ENCODE peak calls at places on chromosomes 5 and 9, in seven cellular contexts. One of them, this sample, is unnamed.

GRCh38 chr5:64612349-64612961 is 77.8 kb upstream of the SHISAL2B start:
- DNase-seq in lower leg skin: no peak
- DNase-seq in Peyer's patch: no peak
- DNase-seq in gastrocnemius medialis: no peak
- DNase-seq in uterus: no peak
- DNase-seq in transverse colon: no peak
- DNase-seq in tibial nerve: peak; percentile 13
- DNase-seq in this sample: no peak

GRCh38 chr5:141839015-141839513 is 39.1 kb downstream of the PCDH1 start:
- DNase-seq in lower leg skin: no peak
- DNase-seq in Peyer's patch: peak; percentile 24
- DNase-seq in gastrocnemius medialis: no peak
- DNase-seq in uterus: no peak
- DNase-seq in transverse colon: no peak
- DNase-seq in tibial nerve: no peak
- DNase-seq in this sample: no peak

GRCh38 chr9:135974220-135974573 is 13.0 kb upstream of the UBAC1 start:
- DNase-seq in lower leg skin: no peak
- DNase-seq in Peyer's patch: no peak
- DNase-seq in gastrocnemius medialis: no peak
- DNase-seq in uterus: no peak
- DNase-seq in transverse colon: no peak
- DNase-seq in tibial nerve: no peak
- DNase-seq in this sample: no peak

GRCh38 chr9:95910770-95911340 is 35.4 kb downstream of the ERCC6L2 start:
- DNase-seq in lower leg skin: no peak
- DNase-seq in Peyer's patch: no peak
- DNase-seq in gastrocnemius medialis: no peak
- DNase-seq in uterus: no peak
- DNase-seq in transverse colon: no peak
- DNase-seq in tibial nerve: no peak
- DNase-seq in this sample: no peak

GRCh38 chr5:115308815-115309214 is 12.4 kb upstream of the CCDC112 start:
- DNase-seq in lower leg skin: no peak
- DNase-seq in Peyer's patch: no peak
- DNase-seq in gastrocnemius medialis: no peak
- DNase-seq in uterus: no peak
- DNase-seq in transverse colon: no peak
- DNase-seq in tibial nerve: no peak
- DNase-seq in this sample: no peak

GRCh38 chr5:157352756-157353340 is 86.9 kb downstream of the CYFIP2 start:
- DNase-seq in lower leg skin: no peak
- DNase-seq in Peyer's patch: no peak
- DNase-seq in gastrocnemius medialis: no peak
- DNase-seq in uterus: no peak
- DNase-seq in transverse colon: no peak
- DNase-seq in tibial nerve: no peak
- DNase-seq in this sample: no peak

GRCh38 chr5:52805614-52806013 is 17.9 kb downstream of the ITGA1 start:
- DNase-seq in lower leg skin: no peak
- DNase-seq in Peyer's patch: no peak
- DNase-seq in gastrocnemius medialis: no peak
- DNase-seq in uterus: no peak
- DNase-seq in transverse colon: no peak
- DNase-seq in tibial nerve: no peak
- DNase-seq in this sample: no peak

GRCh38 chr9:127976498-127976897 is 4.3 kb downstream of the EEIG1 start:
- DNase-seq in lower leg skin: no peak
- DNase-seq in Peyer's patch: peak; percentile 49
- DNase-seq in gastrocnemius medialis: peak; percentile 60
- DNase-seq in uterus: no peak
- DNase-seq in transverse colon: peak; percentile 77
- DNase-seq in tibial nerve: no peak
- DNase-seq in this sample: no peak

GRCh38 chr5:34762321-34762871 is 76.6 kb upstream of the TTC23L start:
- DNase-seq in lower leg skin: peak; percentile 28
- DNase-seq in Peyer's patch: no peak
- DNase-seq in gastrocnemius medialis: peak; percentile 15
- DNase-seq in uterus: peak; percentile 63
- DNase-seq in transverse colon: no peak
- DNase-seq in tibial nerve: peak; percentile 40
- DNase-seq in this sample: no peak

GRCh38 chr5:168798065-168799023 is 219.2 kb upstream of the PANK3 start:
- DNase-seq in lower leg skin: no peak
- DNase-seq in Peyer's patch: no peak
- DNase-seq in gastrocnemius medialis: no peak
- DNase-seq in uterus: no peak
- DNase-seq in transverse colon: no peak
- DNase-seq in tibial nerve: no peak
- DNase-seq in this sample: no peak

GRCh38 chr5:16628376-16628775 is 11.6 kb upstream of the RETREG1 start:
- DNase-seq in lower leg skin: no peak
- DNase-seq in Peyer's patch: no peak
- DNase-seq in gastrocnemius medialis: no peak
- DNase-seq in uterus: no peak
- DNase-seq in transverse colon: no peak
- DNase-seq in tibial nerve: no peak
- DNase-seq in this sample: no peak

GRCh38 chr5:37248387-37248969 is 698 bp downstream of the CPLANE1 start:
- DNase-seq in lower leg skin: no peak
- DNase-seq in Peyer's patch: no peak
- DNase-seq in gastrocnemius medialis: no peak
- DNase-seq in uterus: no peak
- DNase-seq in transverse colon: no peak
- DNase-seq in tibial nerve: no peak
- DNase-seq in this sample: no peak

GRCh38 chr5:180870669-180871068 is 9.6 kb upstream of the ZFP62 start:
- DNase-seq in lower leg skin: no peak
- DNase-seq in Peyer's patch: no peak
- DNase-seq in gastrocnemius medialis: no peak
- DNase-seq in uterus: no peak
- DNase-seq in transverse colon: no peak
- DNase-seq in tibial nerve: no peak
- DNase-seq in this sample: no peak

GRCh38 chr5:180872419-180872818 is 11.3 kb upstream of the ZFP62 start:
- DNase-seq in lower leg skin: no peak
- DNase-seq in Peyer's patch: no peak
- DNase-seq in gastrocnemius medialis: no peak
- DNase-seq in uterus: no peak
- DNase-seq in transverse colon: no peak
- DNase-seq in tibial nerve: no peak
- DNase-seq in this sample: no peak

GRCh38 chr5:180875860-180876426 is 14.9 kb upstream of the ZFP62 start:
- DNase-seq in lower leg skin: no peak
- DNase-seq in Peyer's patch: no peak
- DNase-seq in gastrocnemius medialis: no peak
- DNase-seq in uterus: no peak
- DNase-seq in transverse colon: no peak
- DNase-seq in tibial nerve: no peak
- DNase-seq in this sample: no peak

GRCh38 chr5:180874804-180875582 is 13.9 kb upstream of the ZFP62 start:
- DNase-seq in lower leg skin: no peak
- DNase-seq in Peyer's patch: no peak
- DNase-seq in gastrocnemius medialis: no peak
- DNase-seq in uterus: no peak
- DNase-seq in transverse colon: no peak
- DNase-seq in tibial nerve: no peak
- DNase-seq in this sample: no peak

DNA sequence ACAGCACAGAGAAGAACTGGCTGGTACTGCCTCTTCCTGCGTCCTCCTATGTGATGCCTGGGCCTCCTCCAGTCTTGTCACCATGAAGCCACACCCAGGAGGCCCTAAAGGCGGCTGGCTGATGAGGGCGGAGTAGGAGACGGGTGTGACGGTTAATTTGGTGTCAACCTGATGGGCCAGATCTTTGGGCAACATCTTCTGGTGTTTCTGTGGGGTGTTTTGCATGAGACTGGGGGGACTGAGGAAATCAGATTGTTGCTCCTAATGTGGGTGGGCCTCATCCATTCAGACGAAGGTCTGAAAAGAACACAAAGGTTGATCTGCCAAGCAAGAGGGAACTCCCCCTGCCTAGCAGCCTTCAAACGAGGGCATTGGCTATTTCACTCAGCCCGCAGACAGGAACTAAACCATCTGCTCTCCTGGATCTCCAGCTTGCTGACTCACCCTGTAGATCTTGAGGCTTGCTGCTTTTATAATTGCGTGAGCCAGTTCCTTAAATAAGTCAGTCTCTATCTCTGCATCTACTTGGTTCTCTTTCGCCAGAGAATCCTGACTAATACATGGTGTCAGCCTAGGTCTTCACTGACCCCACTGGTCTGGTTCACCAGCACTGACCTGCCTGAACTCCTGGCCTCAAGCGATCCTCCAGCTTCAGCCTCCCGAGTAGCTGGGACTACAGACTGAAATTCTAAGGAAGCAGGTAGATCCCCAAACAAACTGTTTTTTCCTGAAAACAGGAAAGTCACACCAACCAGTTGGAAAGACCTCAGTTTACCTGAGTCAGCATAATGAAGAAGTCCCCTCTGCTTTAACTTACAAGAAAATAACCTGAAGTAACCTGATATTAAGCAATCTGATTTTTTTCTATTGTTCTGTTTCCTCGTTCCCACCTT is 12.8 kb upstream of the ZFP62 start:
- DNase-seq in lower leg skin: peak; percentile 47
- DNase-seq in Peyer's patch: no peak
- DNase-seq in gastrocnemius medialis: no peak
- DNase-seq in uterus: no peak
- DNase-seq in transverse colon: peak; percentile 40
- DNase-seq in tibial nerve: no peak
- DNase-seq in this sample: no peak
- TF ChIP-seq POLR2A in lower leg skin: no peak
- TF ChIP-seq POLR2A in Peyer's patch: no peak
- TF ChIP-seq POLR2A in gastrocnemius medialis: no peak
- TF ChIP-seq POLR2A in uterus: no peak
- TF ChIP-seq POLR2A in transverse colon: no peak
- TF ChIP-seq POLR2A in tibial nerve: no peak
- TF ChIP-seq POLR2A in this sample: no peak

GRCh38 chr9:113580954-113581311 is 117.4 kb downstream of the RGS3 start:
- DNase-seq in lower leg skin: no peak
- DNase-seq in Peyer's patch: no peak
- DNase-seq in gastrocnemius medialis: no peak
- DNase-seq in uterus: no peak
- DNase-seq in transverse colon: no peak
- DNase-seq in tibial nerve: no peak
- DNase-seq in this sample: no peak
- TF ChIP-seq CTCF in lower leg skin: no peak
- TF ChIP-seq CTCF in Peyer's patch: no peak
- TF ChIP-seq CTCF in gastrocnemius medialis: no peak
- TF ChIP-seq CTCF in uterus: no peak
- TF ChIP-seq CTCF in transverse colon: no peak
- TF ChIP-seq CTCF in tibial nerve: no peak
- TF ChIP-seq CTCF in this sample: no peak

DNA sequence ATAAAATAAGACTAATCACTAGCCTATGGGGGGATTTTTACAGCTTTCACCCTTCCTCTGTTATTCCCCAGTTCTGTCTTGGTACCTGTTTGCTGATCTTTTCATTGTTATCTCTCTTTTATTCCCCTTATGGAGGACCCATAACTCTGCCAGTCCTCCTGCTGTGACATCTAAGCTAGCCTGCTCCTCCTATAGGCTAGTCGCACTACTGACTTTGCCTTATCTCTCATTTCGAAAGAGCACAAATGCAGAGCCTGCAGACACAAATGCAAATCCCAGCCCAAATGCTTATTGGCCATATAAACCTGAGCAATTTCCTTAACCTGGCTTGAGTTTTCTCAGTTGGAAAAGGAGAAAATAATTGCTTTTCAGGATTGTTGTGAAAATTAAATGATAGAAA is 59.1 kb upstream of the CAMK4 start:
- DNase-seq in lower leg skin: no peak
- DNase-seq in Peyer's patch: no peak
- DNase-seq in gastrocnemius medialis: no peak
- DNase-seq in uterus: no peak
- DNase-seq in transverse colon: no peak
- DNase-seq in tibial nerve: no peak
- DNase-seq in this sample: no peak
- TF ChIP-seq POLR2A in lower leg skin: no peak
- TF ChIP-seq POLR2A in Peyer's patch: no peak
- TF ChIP-seq POLR2A in gastrocnemius medialis: no peak
- TF ChIP-seq POLR2A in uterus: no peak
- TF ChIP-seq POLR2A in transverse colon: no peak
- TF ChIP-seq POLR2A in tibial nerve: no peak
- TF ChIP-seq POLR2A in this sample: no peak

GRCh38 chr5:172904312-172904642 is 54.9 kb upstream of the RPL26L1 start:
- DNase-seq in lower leg skin: no peak
- DNase-seq in Peyer's patch: no peak
- DNase-seq in gastrocnemius medialis: no peak
- DNase-seq in uterus: no peak
- DNase-seq in transverse colon: no peak
- DNase-seq in tibial nerve: no peak
- DNase-seq in this sample: no peak

GRCh38 chr5:172901788-172902496 is 57.3 kb upstream of the RPL26L1 start:
- DNase-seq in lower leg skin: no peak
- DNase-seq in Peyer's patch: no peak
- DNase-seq in gastrocnemius medialis: no peak
- DNase-seq in uterus: peak; percentile 62
- DNase-seq in transverse colon: no peak
- DNase-seq in tibial nerve: no peak
- DNase-seq in this sample: no peak

GRCh38 chr5:172903790-172904189 is 55.4 kb upstream of the RPL26L1 start:
- DNase-seq in lower leg skin: no peak
- DNase-seq in Peyer's patch: no peak
- DNase-seq in gastrocnemius medialis: no peak
- DNase-seq in uterus: peak; percentile 59
- DNase-seq in transverse colon: peak; percentile 75
- DNase-seq in tibial nerve: no peak
- DNase-seq in this sample: peak; percentile 73

GRCh38 chr5:172901012-172901780 is 58.0 kb upstream of the RPL26L1 start:
- DNase-seq in lower leg skin: no peak
- DNase-seq in Peyer's patch: no peak
- DNase-seq in gastrocnemius medialis: peak; percentile 69
- DNase-seq in uterus: peak; percentile 87
- DNase-seq in transverse colon: peak; percentile 42
- DNase-seq in tibial nerve: no peak
- DNase-seq in this sample: peak; percentile 63

DNA sequence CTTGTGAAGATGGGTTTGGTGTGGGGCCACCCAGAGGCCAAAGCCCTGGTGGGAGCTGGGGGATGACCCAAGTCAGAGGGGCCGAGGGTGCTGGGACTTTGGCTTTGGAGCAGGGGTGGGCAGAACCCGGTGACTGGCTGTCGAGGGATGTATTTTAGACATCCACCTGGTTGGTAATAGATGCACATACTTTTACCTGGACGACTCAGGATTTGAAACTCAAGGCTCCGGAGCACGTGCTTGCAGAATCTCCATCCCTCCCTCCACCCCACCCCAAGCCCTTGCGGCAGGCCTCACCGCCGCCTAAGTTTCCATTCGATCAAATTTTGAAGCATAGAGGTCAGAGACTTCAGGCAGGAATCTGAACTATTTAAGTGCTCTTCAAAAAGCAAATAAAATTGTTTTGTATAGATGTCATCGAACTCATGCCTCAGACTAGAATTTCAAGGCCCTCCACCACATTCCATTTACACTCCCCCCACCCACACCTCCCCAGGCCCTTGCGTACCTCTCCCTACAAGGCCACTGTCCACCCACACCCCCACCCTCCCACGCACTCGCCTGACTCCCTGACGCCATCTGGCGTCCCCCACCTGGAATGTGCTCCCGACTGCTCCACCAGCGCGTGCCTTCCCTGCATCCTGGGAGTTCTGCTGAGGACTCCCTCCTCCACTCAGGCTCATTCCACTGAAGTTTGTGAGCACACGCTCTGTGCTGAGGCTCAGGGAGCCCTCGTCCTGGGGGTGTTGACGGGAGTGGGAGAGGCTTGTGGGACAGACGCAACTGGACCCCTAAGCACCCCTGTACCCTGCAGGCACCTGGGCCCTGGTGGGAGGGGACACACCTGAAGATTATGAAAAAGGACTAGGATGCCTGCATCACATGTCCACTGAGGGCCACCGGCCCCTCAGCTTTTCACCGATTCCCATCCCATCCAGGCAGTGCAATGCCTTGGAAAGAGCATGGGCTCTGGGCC is 56.4 kb upstream of the RPL26L1 start:
- DNase-seq in lower leg skin: no peak
- DNase-seq in Peyer's patch: peak; percentile 39
- DNase-seq in gastrocnemius medialis: peak; percentile 83
- DNase-seq in uterus: peak; percentile 92
- DNase-seq in transverse colon: peak; percentile 78
- DNase-seq in tibial nerve: peak; percentile 66
- DNase-seq in this sample: peak; percentile 85
- TF ChIP-seq CTCF in lower leg skin: no peak
- TF ChIP-seq CTCF in Peyer's patch: no peak
- TF ChIP-seq CTCF in gastrocnemius medialis: peak; percentile 63
- TF ChIP-seq CTCF in uterus: peak; percentile 52
- TF ChIP-seq CTCF in transverse colon: peak; percentile 42
- TF ChIP-seq CTCF in tibial nerve: peak; percentile 54
- TF ChIP-seq CTCF in this sample: peak; percentile 54